ENCODE peak calls at places on chromosomes 4 and X, in six cellular contexts. One of them, this sample, is unnamed.

GRCh38 chr4:104475652-104476051 is 19.0 kb downstream of the CXXC4 start:
- DNase-seq in fibroblast of lung: no peak
- DNase-seq in ovary: no peak
- DNase-seq in body of pancreas: peak; percentile 17
- DNase-seq in astrocyte: no peak
- DNase-seq in neural progenitor cell: peak; percentile 94
- DNase-seq in this sample: no peak

GRCh38 chrX:18598413-18598812 is 73.5 kb downstream of the RS1 start:
- DNase-seq in ovary: no peak
- DNase-seq in fibroblast of lung: peak; percentile 1
- DNase-seq in body of pancreas: no peak
- DNase-seq in neural progenitor cell: no peak
- DNase-seq in astrocyte: peak; percentile 12
- DNase-seq in this sample: no peak

GRCh38 chrX:137651647-137652046 is 85.7 kb downstream of the ZIC3 start:
- DNase-seq in astrocyte: no peak
- DNase-seq in ovary: no peak
- DNase-seq in fibroblast of lung: no peak
- DNase-seq in neural progenitor cell: no peak
- DNase-seq in body of pancreas: no peak
- DNase-seq in this sample: no peak

GRCh38 chrX:151985531-151985930 is 11.1 kb upstream of the GABRE start:
- DNase-seq in astrocyte: no peak
- DNase-seq in ovary: no peak
- DNase-seq in neural progenitor cell: no peak
- DNase-seq in body of pancreas: no peak
- DNase-seq in fibroblast of lung: no peak
- DNase-seq in this sample: no peak

GRCh38 chr4:11605597-11605996 is 176.9 kb upstream of the HS3ST1 start:
- DNase-seq in ovary: no peak
- DNase-seq in body of pancreas: no peak
- DNase-seq in fibroblast of lung: peak; percentile 45
- DNase-seq in astrocyte: no peak
- DNase-seq in neural progenitor cell: no peak
- DNase-seq in this sample: no peak

GRCh38 chr4:65668201-65669007 is 1.9 kb downstream of the EPHA5 start:
- DNase-seq in neural progenitor cell: peak; percentile 49
- DNase-seq in ovary: peak; percentile 33
- DNase-seq in fibroblast of lung: no peak
- DNase-seq in body of pancreas: peak; percentile 15
- DNase-seq in astrocyte: peak; percentile 63
- DNase-seq in this sample: peak; percentile 44

GRCh38 chr4:26145212-26145611 is 175.6 kb upstream of the RBPJ start:
- DNase-seq in body of pancreas: no peak
- DNase-seq in fibroblast of lung: no peak
- DNase-seq in neural progenitor cell: no peak
- DNase-seq in ovary: no peak
- DNase-seq in astrocyte: no peak
- DNase-seq in this sample: no peak

GRCh38 chrX:86002076-86002896 is 45.1 kb downstream of the CHM start:
- DNase-seq in fibroblast of lung: peak; percentile 49
- DNase-seq in astrocyte: peak; percentile 59
- DNase-seq in ovary: no peak
- DNase-seq in body of pancreas: no peak
- DNase-seq in neural progenitor cell: peak; percentile 87
- DNase-seq in this sample: no peak

GRCh38 chrX:70262952-70263567 is 3.1 kb upstream of the P2RY4 start:
- DNase-seq in ovary: peak; percentile 62
- DNase-seq in fibroblast of lung: peak; percentile 49
- DNase-seq in body of pancreas: peak; percentile 27
- DNase-seq in neural progenitor cell: peak; percentile 67
- DNase-seq in astrocyte: peak; percentile 8
- DNase-seq in this sample: peak; percentile 43

GRCh38 chrX:14591976-14592375 is 62.6 kb downstream of the GLRA2 start:
- DNase-seq in astrocyte: peak; percentile 10
- DNase-seq in ovary: no peak
- DNase-seq in body of pancreas: no peak
- DNase-seq in neural progenitor cell: no peak
- DNase-seq in fibroblast of lung: no peak
- DNase-seq in this sample: no peak

GRCh38 chrX:129568349-129568748 is 28.3 kb downstream of the OCRL start:
- DNase-seq in fibroblast of lung: no peak
- DNase-seq in astrocyte: no peak
- DNase-seq in neural progenitor cell: no peak
- DNase-seq in body of pancreas: no peak
- DNase-seq in ovary: no peak
- DNase-seq in this sample: no peak

GRCh38 chr4:158667651-158668198 is 4.0 kb downstream of the C4orf46 start:
- DNase-seq in astrocyte: no peak
- DNase-seq in ovary: no peak
- DNase-seq in fibroblast of lung: peak; percentile 27
- DNase-seq in neural progenitor cell: no peak
- DNase-seq in body of pancreas: no peak
- DNase-seq in this sample: peak; percentile 55

GRCh38 chr4:140884431-140885058 is 128.4 kb upstream of the TBC1D9 start:
- DNase-seq in astrocyte: peak; percentile 59
- DNase-seq in fibroblast of lung: peak; percentile 84
- DNase-seq in ovary: no peak
- DNase-seq in neural progenitor cell: peak; percentile 89
- DNase-seq in body of pancreas: peak; percentile 22
- DNase-seq in this sample: peak; percentile 78

GRCh38 chrX:129613596-129613995 is 41.2 kb downstream of the APLN start:
- DNase-seq in neural progenitor cell: no peak
- DNase-seq in body of pancreas: no peak
- DNase-seq in fibroblast of lung: no peak
- DNase-seq in ovary: no peak
- DNase-seq in astrocyte: no peak
- DNase-seq in this sample: no peak

GRCh38 chr4:125244848-125245450 is 69.8 kb upstream of the FAT4 start:
- DNase-seq in astrocyte: no peak
- DNase-seq in neural progenitor cell: no peak
- DNase-seq in body of pancreas: no peak
- DNase-seq in ovary: no peak
- DNase-seq in fibroblast of lung: peak; percentile 61
- DNase-seq in this sample: peak; percentile 39

GRCh38 chrX:43963726-43964125 is 9.5 kb downstream of the NDP start:
- DNase-seq in fibroblast of lung: no peak
- DNase-seq in astrocyte: no peak
- DNase-seq in ovary: no peak
- DNase-seq in body of pancreas: no peak
- DNase-seq in neural progenitor cell: no peak
- DNase-seq in this sample: no peak

GRCh38 chrX:103877571-103877970 is 45.5 kb upstream of the RAB9B start:
- DNase-seq in astrocyte: no peak
- DNase-seq in ovary: no peak
- DNase-seq in body of pancreas: no peak
- DNase-seq in fibroblast of lung: no peak
- DNase-seq in neural progenitor cell: no peak
- DNase-seq in this sample: no peak

GRCh38 chr4:60759518-60760245 is 440.4 kb upstream of the ADGRL3 start:
- DNase-seq in neural progenitor cell: no peak
- DNase-seq in ovary: no peak
- DNase-seq in body of pancreas: no peak
- DNase-seq in fibroblast of lung: no peak
- DNase-seq in astrocyte: no peak
- DNase-seq in this sample: no peak

GRCh38 chr4:124066579-124066978 is 646.0 kb downstream of the ANKRD50 start:
- DNase-seq in astrocyte: no peak
- DNase-seq in neural progenitor cell: no peak
- DNase-seq in body of pancreas: no peak
- DNase-seq in ovary: no peak
- DNase-seq in fibroblast of lung: no peak
- DNase-seq in this sample: no peak

GRCh38 chrX:146186540-146186939 is 368.9 kb downstream of the SLITRK2 start:
- DNase-seq in astrocyte: no peak
- DNase-seq in fibroblast of lung: no peak
- DNase-seq in body of pancreas: no peak
- DNase-seq in neural progenitor cell: no peak
- DNase-seq in ovary: no peak
- DNase-seq in this sample: no peak

GRCh38 chr4:48254381-48255072 is 15.1 kb downstream of the TEC start:
- DNase-seq in body of pancreas: peak; percentile 60
- DNase-seq in fibroblast of lung: peak; percentile 92
- DNase-seq in astrocyte: peak; percentile 97
- DNase-seq in ovary: no peak
- DNase-seq in neural progenitor cell: no peak
- DNase-seq in this sample: peak; percentile 45

GRCh38 chr4:110959041-110959643 is 336.3 kb upstream of the PITX2 start:
- DNase-seq in body of pancreas: no peak
- DNase-seq in astrocyte: peak; percentile 7
- DNase-seq in fibroblast of lung: peak; percentile 54
- DNase-seq in neural progenitor cell: no peak
- DNase-seq in ovary: no peak
- DNase-seq in this sample: peak; percentile 40

GRCh38 chrX:10992110-10992509 is 119.0 kb upstream of the HCCS start:
- DNase-seq in neural progenitor cell: no peak
- DNase-seq in fibroblast of lung: no peak
- DNase-seq in astrocyte: no peak
- DNase-seq in ovary: no peak
- DNase-seq in body of pancreas: no peak
- DNase-seq in this sample: no peak

GRCh38 chr4:65917486-65917885 is 247.2 kb upstream of the EPHA5 start:
- DNase-seq in astrocyte: peak; percentile 83
- DNase-seq in body of pancreas: no peak
- DNase-seq in neural progenitor cell: no peak
- DNase-seq in fibroblast of lung: no peak
- DNase-seq in ovary: no peak
- DNase-seq in this sample: no peak

GRCh38 chr4:53541577-53542206 is 49.6 kb downstream of the LNX1 start:
- DNase-seq in fibroblast of lung: peak; percentile 95
- DNase-seq in astrocyte: peak; percentile 96
- DNase-seq in neural progenitor cell: no peak
- DNase-seq in body of pancreas: no peak
- DNase-seq in ovary: no peak
- DNase-seq in this sample: peak; percentile 36

GRCh38 chrX:144592036-144592435 is 655.3 kb upstream of the SPANXN1 start:
- DNase-seq in neural progenitor cell: no peak
- DNase-seq in astrocyte: no peak
- DNase-seq in ovary: no peak
- DNase-seq in fibroblast of lung: no peak
- DNase-seq in body of pancreas: no peak
- DNase-seq in this sample: no peak

GRCh38 chrX:9604111-9604907 is 139.5 kb downstream of the TBL1X start:
- DNase-seq in fibroblast of lung: no peak
- DNase-seq in ovary: peak; percentile 75
- DNase-seq in body of pancreas: peak; percentile 48
- DNase-seq in neural progenitor cell: no peak
- DNase-seq in astrocyte: peak; percentile 44
- DNase-seq in this sample: no peak

GRCh38 chrX:49171752-49172279 is at the start of gene PLP2:
- DNase-seq in astrocyte: peak; percentile 24
- DNase-seq in body of pancreas: peak; percentile 71
- DNase-seq in fibroblast of lung: peak; percentile 39
- DNase-seq in neural progenitor cell: peak; percentile 43
- DNase-seq in ovary: peak; percentile 78
- DNase-seq in this sample: peak; percentile 49

GRCh38 chrX:133444196-133444595 is 28.9 kb upstream of the GPC4 start:
- DNase-seq in body of pancreas: no peak
- DNase-seq in ovary: no peak
- DNase-seq in neural progenitor cell: no peak
- DNase-seq in astrocyte: no peak
- DNase-seq in fibroblast of lung: peak; percentile 39
- DNase-seq in this sample: no peak

GRCh38 chr4:176277162-176277904 is 8.3 kb upstream of the ASB5 start:
- DNase-seq in body of pancreas: peak; percentile 74
- DNase-seq in fibroblast of lung: peak; percentile 81
- DNase-seq in ovary: peak; percentile 51
- DNase-seq in astrocyte: peak; percentile 36
- DNase-seq in neural progenitor cell: peak; percentile 75
- DNase-seq in this sample: peak; percentile 64

GRCh38 chrX:129931411-129932136 is 25.6 kb downstream of the UTP14A start:
- DNase-seq in body of pancreas: peak; percentile 92
- DNase-seq in fibroblast of lung: peak; percentile 95
- DNase-seq in astrocyte: peak; percentile 82
- DNase-seq in ovary: peak; percentile 92
- DNase-seq in neural progenitor cell: peak; percentile 93
- DNase-seq in this sample: peak; percentile 87

GRCh38 chr4:80495847-80496246 is 160.3 kb downstream of the CFAP299 start:
- DNase-seq in neural progenitor cell: no peak
- DNase-seq in fibroblast of lung: no peak
- DNase-seq in astrocyte: no peak
- DNase-seq in ovary: no peak
- DNase-seq in body of pancreas: no peak
- DNase-seq in this sample: no peak
- H3K9me3 ChIP-seq in neural progenitor cell: no peaks in the 10 kb centered on the region
- H3K9me3 ChIP-seq in fibroblast of lung: no peaks in the 10 kb centered on the region
- H3K9me3 ChIP-seq in astrocyte: no peaks in the 10 kb centered on the region
- H3K9me3 ChIP-seq in ovary: no peaks in the 10 kb centered on the region
- H3K9me3 ChIP-seq in body of pancreas: no peaks in the 10 kb centered on the region
- H3K9me3 ChIP-seq in this sample: no peaks in the 10 kb centered on the region

GRCh38 chr4:38077791-38078489 is 117.7 kb downstream of the PTTG2 start:
- DNase-seq in astrocyte: no peak
- DNase-seq in ovary: no peak
- DNase-seq in neural progenitor cell: no peak
- DNase-seq in fibroblast of lung: no peak
- DNase-seq in body of pancreas: no peak
- DNase-seq in this sample: no peak

GRCh38 chr4:38080575-38080974 is 120.4 kb downstream of the PTTG2 start:
- DNase-seq in neural progenitor cell: no peak
- DNase-seq in ovary: no peak
- DNase-seq in fibroblast of lung: no peak
- DNase-seq in astrocyte: no peak
- DNase-seq in body of pancreas: no peak
- DNase-seq in this sample: no peak

GRCh38 chr4:38076153-38076669 is 116.0 kb downstream of the PTTG2 start:
- DNase-seq in neural progenitor cell: no peak
- DNase-seq in body of pancreas: no peak
- DNase-seq in astrocyte: no peak
- DNase-seq in fibroblast of lung: no peak
- DNase-seq in ovary: no peak
- DNase-seq in this sample: no peak

GRCh38 chr4:38080061-38080531 is 119.9 kb downstream of the PTTG2 start:
- DNase-seq in body of pancreas: no peak
- DNase-seq in fibroblast of lung: peak; percentile 32
- DNase-seq in neural progenitor cell: no peak
- DNase-seq in ovary: no peak
- DNase-seq in astrocyte: no peak
- DNase-seq in this sample: no peak

GRCh38 chr4:38078590-38079381 is 118.6 kb downstream of the PTTG2 start:
- DNase-seq in body of pancreas: no peak
- DNase-seq in neural progenitor cell: no peak
- DNase-seq in ovary: no peak
- DNase-seq in fibroblast of lung: peak; percentile 95
- DNase-seq in astrocyte: peak; percentile 81
- DNase-seq in this sample: no peak
- H3K4me1 ChIP-seq in body of pancreas: peaks cover 5% of the 10 kb centered on the region
- H3K4me1 ChIP-seq in neural progenitor cell: no peaks in the 10 kb centered on the region
- H3K4me1 ChIP-seq in ovary: peaks cover 17% of the 10 kb centered on the region
- H3K4me1 ChIP-seq in fibroblast of lung: peaks cover 26% of the 10 kb centered on the region
- H3K4me1 ChIP-seq in astrocyte: peaks cover 35% of the 10 kb centered on the region
- H3K4me1 ChIP-seq in this sample: no peaks in the 10 kb centered on the region

GRCh38 chrX:72421797-72422196 is 116.1 kb upstream of the CITED1 start:
- DNase-seq in ovary: no peak
- DNase-seq in fibroblast of lung: no peak
- DNase-seq in astrocyte: no peak
- DNase-seq in body of pancreas: no peak
- DNase-seq in neural progenitor cell: no peak
- DNase-seq in this sample: no peak
- TF ChIP-seq CTCF in ovary: no peak
- TF ChIP-seq CTCF in fibroblast of lung: no peak
- TF ChIP-seq CTCF in astrocyte: no peak
- TF ChIP-seq CTCF in body of pancreas: no peak
- TF ChIP-seq CTCF in neural progenitor cell: no peak
- TF ChIP-seq CTCF in this sample: no peak

GRCh38 chr4:107444-108429 is 16.6 kb upstream of the ZNF718 start:
- DNase-seq in neural progenitor cell: no peak
- DNase-seq in fibroblast of lung: no peak
- DNase-seq in body of pancreas: peak; percentile 15
- DNase-seq in astrocyte: no peak
- DNase-seq in ovary: no peak
- DNase-seq in this sample: no peak
- H3K9me3 ChIP-seq in neural progenitor cell: peaks cover 8% of the 10 kb centered on the region
- H3K9me3 ChIP-seq in fibroblast of lung: peaks cover 2% of the 10 kb centered on the region
- H3K9me3 ChIP-seq in body of pancreas: no peaks in the 10 kb centered on the region
- H3K9me3 ChIP-seq in astrocyte: peaks cover 33% of the 10 kb centered on the region
- H3K9me3 ChIP-seq in ovary: peaks cover 24% of the 10 kb centered on the region
- H3K9me3 ChIP-seq in this sample: peaks cover 35% of the 10 kb centered on the region

This sample was measured in A673.